ENCODE peak calls at places on chromosomes 3 and 15, in five cellular contexts. E, V, O, W and K are unnamed samples.

GRCh38 chr3:173584093-173584833 is 186.7 kb downstream of the NLGN1 start:
- DNase-seq in E (no peak), V (peak), O (no peak), W (peak), K (no peak)

GRCh38 chr3:157333551-157333991 is 103.1 kb upstream of the PTX3 start:
- DNase-seq in E (no peak), V (peak), O (no peak), W (no peak), K (no peak)

GRCh38 chr3:192884831-192885356 is 32.8 kb downstream of the MB21D2 start:
- DNase-seq in E (no peak), V (peak), O (no peak), W (no peak), K (no peak)

GRCh38 chr3:31254483-31254882 is 278.2 kb upstream of the STT3B start:
- DNase-seq in E (no peak), V (no peak), O (no peak), W (no peak), K (no peak)

GRCh38 chr3:4826237-4827100 is 152.8 kb upstream of the BHLHE40 start:
- DNase-seq in E (peak), V (peak), O (no peak), W (no peak), K (no peak)

GRCh38 chr3:168081171-168081771 is 14.5 kb downstream of the GOLIM4 start:
- DNase-seq in E (no peak), V (no peak), O (no peak), W (no peak), K (no peak)

GRCh38 chr3:11514191-11514770 is 129.4 kb downstream of the VGLL4 start:
- DNase-seq in E (peak), V (peak), O (no peak), W (no peak), K (no peak)

GRCh38 chr3:113914646-113915045 is 33.2 kb upstream of the ZDHHC23 start:
- DNase-seq in E (no peak), V (peak), O (no peak), W (no peak), K (no peak)

GRCh38 chr15:78205337-78205736 is 29.0 kb downstream of the ACSBG1 start:
- DNase-seq in E (no peak), V (no peak), O (no peak), W (no peak), K (no peak)

GRCh38 chr15:59999064-59999377 is 5.1 kb upstream of the FOXB1 start:
- DNase-seq in E (no peak), V (no peak), O (no peak), W (no peak), K (no peak)

GRCh38 chr3:19173945-19174344 is 25.6 kb downstream of the KCNH8 start:
- DNase-seq in E (no peak), V (no peak), O (no peak), W (no peak), K (no peak)

GRCh38 chr3:130316164-130316563 is 29.3 kb upstream of the COL6A5 start:
- DNase-seq in E (no peak), V (peak), O (no peak), W (no peak), K (no peak)

GRCh38 chr3:194621947-194622346 is 11.3 kb downstream of the TMEM44 start:
- DNase-seq in E (no peak), V (no peak), O (no peak), W (no peak), K (no peak)

GRCh38 chr15:82851981-82852511 is 42.6 kb downstream of the WHAMM start:
- DNase-seq in E (no peak), V (peak), O (no peak), W (no peak), K (no peak)

GRCh38 chr15:58771621-58772235 is 626 bp downstream of the MINDY2 start:
- DNase-seq in E (peak), V (peak), O (no peak), W (peak), K (no peak)

GRCh38 chr3:100386437-100387064 is 14.3 kb downstream of the TOMM70 start:
- DNase-seq in E (no peak), V (no peak), O (no peak), W (no peak), K (no peak)

GRCh38 chr3:162721736-162722135 is 1225.1 kb downstream of the OTOL1 start:
- DNase-seq in E (no peak), V (no peak), O (no peak), W (no peak), K (no peak)

GRCh38 chr3:59482684-59483083 is 432.9 kb upstream of the CFAP20DC start:
- DNase-seq in E (no peak), V (peak), O (no peak), W (no peak), K (no peak)

GRCh38 chr3:101941253-101942039 is 92.1 kb downstream of the NFKBIZ start:
- DNase-seq in E (no peak), V (peak), O (no peak), W (no peak), K (no peak)

GRCh38 chr3:181549266-181549665 is 162.5 kb upstream of the SOX2 start:
- DNase-seq in E (no peak), V (peak), O (no peak), W (no peak), K (no peak)

DNA sequence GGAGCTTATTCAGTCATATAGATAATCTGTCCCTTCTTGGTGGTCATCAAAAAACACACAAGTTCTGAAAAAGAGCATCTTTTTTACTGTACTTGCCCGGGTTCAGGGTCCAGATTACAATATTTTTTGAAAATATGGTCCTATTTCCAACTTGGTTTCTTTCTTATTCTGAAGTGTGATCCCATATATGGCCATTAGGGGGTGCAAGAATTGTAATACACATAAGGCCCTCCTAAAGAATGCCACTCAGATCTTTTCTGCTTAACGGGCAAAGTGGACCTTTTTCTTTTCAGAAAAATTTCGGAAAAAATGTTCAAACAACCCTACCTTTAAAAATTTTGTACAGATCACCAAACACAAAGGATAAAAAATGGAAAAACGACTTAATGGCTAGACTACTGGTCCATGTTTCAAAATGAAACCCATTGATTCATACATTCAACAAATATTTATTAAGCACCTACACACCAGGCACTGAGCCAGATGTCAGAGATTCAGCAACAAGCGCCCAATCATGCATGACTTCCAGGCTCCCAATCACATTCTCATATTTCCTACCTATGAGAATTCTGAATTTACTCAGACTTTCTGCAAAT is 102.0 kb upstream of the MYRIP start:
- DNase-seq in E (no peak), V (peak), O (no peak), W (no peak), K (no peak)
- TF ChIP-seq CTCF in E (peak), V (peak), O (peak), W (peak), K (peak)

DNA sequence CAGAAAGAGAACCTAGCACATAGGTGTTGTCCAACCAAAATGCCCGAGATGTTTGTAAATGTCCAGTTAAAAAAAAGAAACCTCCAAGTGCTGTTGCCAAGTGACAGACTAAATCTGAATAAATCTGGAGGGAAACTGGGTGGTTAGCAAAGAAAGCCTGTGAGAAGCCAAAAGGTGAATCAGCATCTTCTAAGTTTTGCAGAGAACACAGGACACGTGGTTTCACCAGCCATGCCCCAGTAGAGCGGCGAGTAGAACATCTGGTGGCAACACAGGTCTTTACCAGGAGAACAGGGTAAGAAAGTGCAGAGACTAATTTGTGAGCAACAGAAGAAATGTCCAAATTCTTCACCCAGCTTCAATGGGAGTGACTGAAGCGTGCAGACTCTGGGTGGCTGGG is 986.0 kb downstream of the ROBO2 start:
- DNase-seq in E (no peak), V (no peak), O (no peak), W (no peak), K (no peak)
- TF ChIP-seq CTCF in E (no peak), V (no peak), O (no peak), W (no peak), K (no peak)

GRCh38 chr15:28921336-28921735 is 35.6 kb downstream of the APBA2 start:
- DNase-seq in E (no peak), V (no peak), O (no peak), W (no peak), K (no peak)

GRCh38 chr15:28920781-28921331 is 35.1 kb downstream of the APBA2 start:
- DNase-seq in E (no peak), V (no peak), O (no peak), W (no peak), K (no peak)

GRCh38 chr15:28923726-28924280 is 38.0 kb downstream of the APBA2 start:
- DNase-seq in E (no peak), V (no peak), O (no peak), W (no peak), K (no peak)

GRCh38 chr15:28922712-28923012 is 36.9 kb downstream of the APBA2 start:
- DNase-seq in E (no peak), V (no peak), O (no peak), W (no peak), K (no peak)

DNA sequence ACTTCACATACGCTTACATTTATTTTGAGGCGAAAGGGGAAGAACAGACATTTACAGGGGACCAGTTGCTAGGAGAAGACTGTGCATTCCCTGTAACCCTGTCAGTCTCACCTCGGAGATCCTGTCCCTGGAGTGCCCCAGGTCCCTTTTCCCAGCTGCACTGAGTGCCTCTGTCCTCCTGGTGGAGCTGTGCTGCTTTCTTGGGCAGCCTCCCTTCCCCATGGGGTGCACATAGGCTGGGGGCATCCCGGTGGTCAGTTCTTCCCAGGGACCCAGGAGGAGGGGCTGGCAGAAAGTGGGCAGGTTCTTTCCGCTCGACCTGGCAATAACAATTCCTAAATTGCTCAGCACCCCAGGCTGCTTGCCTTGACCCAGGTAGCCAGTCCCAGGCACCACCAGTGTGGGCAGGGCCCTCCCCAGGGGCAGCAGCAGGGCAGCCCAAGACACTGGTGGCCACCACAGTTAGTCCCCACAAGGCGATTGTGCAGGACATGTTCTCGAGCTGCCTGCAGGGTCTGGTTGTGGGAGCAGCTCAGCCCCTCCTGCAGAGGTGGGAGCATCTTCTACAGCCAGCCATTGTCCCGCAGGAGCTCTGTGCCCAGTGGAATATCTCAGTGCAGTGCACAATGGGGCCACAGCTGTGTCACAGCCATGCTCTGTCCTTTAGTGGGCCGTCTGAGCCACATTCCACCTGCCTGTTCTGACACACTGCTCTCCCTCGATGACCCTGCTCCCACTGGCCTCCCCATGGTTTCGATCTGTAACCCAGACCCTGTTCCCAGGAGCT is 36.3 kb downstream of the APBA2 start:
- DNase-seq in E (no peak), V (no peak), O (no peak), W (no peak), K (no peak)
- TF ChIP-seq CTCF in E (no peak), V (no peak), O (no peak), W (peak), K (no peak)

DNA sequence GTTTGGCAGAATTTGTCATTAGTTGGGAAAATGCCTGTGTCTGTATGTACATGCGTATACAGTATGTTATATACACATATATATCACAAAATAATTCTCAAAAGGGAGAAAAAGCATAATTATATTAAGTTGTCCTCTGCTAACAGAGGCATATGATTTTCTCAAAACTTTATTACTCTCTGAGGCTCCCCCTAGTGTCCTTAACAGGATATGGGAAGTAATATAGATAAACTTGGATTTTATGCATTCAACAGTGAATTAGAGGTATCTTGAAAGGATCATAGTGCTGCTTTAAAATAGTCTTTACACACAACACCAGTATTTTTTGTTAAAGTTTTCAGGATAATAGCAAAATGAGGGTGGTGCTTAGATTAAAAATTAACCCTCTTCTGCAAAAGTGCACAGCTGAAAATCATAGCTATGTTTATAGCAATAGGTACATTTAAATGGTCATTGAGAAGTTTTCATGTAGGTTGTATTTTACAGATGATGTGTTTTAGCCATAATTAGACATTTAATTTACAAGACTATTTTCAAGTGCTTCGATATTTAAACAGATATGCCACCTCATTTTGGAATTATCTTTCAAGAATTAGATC is 454.0 kb upstream of the ROBO2 start:
- DNase-seq in E (no peak), V (peak), O (no peak), W (no peak), K (no peak)
- TF ChIP-seq CTCF in E (peak), V (peak), O (no peak), W (peak), K (no peak)

DNA sequence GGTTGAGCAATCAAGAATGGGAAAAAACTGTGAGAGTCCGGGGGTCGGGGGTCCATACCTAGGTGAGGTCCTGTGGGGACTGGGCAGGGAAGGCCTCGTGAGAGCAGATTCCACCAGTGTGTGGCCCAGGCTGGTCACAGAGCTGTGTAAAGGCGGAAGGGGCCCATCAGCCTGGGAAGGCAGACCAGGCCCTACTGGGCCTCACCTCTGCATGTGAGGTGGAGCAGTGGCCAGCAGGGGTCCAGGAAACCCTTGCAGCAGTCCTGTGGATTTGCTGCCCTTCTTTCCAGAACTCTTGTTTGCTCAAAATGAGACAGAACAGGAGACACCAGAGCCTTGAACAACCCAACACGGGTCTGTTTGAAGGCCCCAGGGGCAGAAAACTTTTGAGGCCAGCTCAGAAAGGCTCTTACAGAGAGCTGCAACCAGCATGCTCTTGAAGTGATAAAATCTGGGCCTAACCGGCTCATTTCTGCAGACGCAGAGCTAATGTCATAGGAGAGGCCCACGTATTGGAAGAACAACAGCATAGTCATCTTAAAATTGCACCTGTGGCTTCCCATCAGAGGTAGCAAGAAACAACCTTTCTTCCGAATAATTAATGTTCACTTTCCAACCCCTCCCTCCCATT is 30.3 kb upstream of the HHATL start:
- DNase-seq in E (no peak), V (no peak), O (no peak), W (no peak), K (no peak)
- TF ChIP-seq CTCF in E (no peak), V (no peak), O (no peak), W (no peak), K (no peak)

GRCh38 chr3:66053009-66053782 is 14.5 kb upstream of the MAGI1 start:
- DNase-seq in E (no peak), V (peak), O (no peak), W (no peak), K (no peak)

GRCh38 chr3:66048051-66048395 is 9.3 kb upstream of the MAGI1 start:
- DNase-seq in E (no peak), V (peak), O (no peak), W (no peak), K (no peak)

GRCh38 chr3:66041828-66042227 is 3.1 kb upstream of the MAGI1 start:
- DNase-seq in E (no peak), V (no peak), O (no peak), W (no peak), K (no peak)

DNA sequence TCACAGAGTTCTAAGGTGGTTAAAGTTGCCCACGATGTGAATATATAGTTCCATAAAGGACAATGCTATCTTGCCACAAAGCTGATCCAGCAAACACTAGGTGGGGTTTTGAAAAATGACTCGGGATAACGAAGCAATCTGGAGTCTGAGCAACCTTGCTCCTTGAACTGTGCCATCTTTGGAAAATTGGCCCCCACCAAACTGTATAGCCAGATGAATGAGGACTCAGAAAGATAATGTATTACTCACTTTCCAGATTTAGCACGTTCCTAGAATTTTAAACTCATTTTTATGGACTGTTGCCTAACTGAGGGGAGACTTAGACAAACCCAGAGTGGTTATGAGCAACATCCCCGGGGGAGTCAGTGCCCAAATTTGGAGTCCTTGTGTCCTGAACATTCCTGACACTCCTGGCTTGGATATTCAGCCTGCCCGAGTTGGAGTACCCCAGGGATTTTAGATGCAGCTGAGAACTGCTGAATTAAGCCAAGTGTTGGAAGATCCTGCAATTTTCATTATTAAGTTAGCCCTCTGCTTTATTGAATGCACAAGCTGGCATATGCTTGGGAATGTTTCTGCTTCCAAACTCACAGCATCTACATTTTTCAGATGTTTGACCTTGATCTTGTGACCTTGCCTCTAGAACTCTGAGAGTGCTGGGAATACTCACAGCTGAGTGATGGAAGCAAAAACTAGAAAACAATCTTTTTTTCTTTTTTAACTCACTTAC is 8.8 kb upstream of the MAGI1 start:
- DNase-seq in E (no peak), V (peak), O (no peak), W (no peak), K (no peak)
- TF ChIP-seq CTCF in E (no peak), V (peak), O (no peak), W (no peak), K (no peak)

GRCh38 chr3:12896206-12896697 is 54.9 kb upstream of the RPL32 start:
- DNase-seq in E (peak), V (peak), O (no peak), W (no peak), K (no peak)
- TF ChIP-seq CTCF in E (peak), V (peak), O (no peak), W (no peak), K (no peak)

GRCh38 chr15:79339588-79340314 is 28.8 kb downstream of the TMED3 start:
- DNase-seq in E (no peak), V (peak), O (no peak), W (peak), K (no peak)
- TF ChIP-seq CTCF in E (peak), V (peak), O (no peak), W (peak), K (peak)